ENCODE peak calls at places on chromosomes 12 and 14, in four cellular contexts. One of them, this sample, is unnamed.

GRCh38 chr12:54390668-54391551 is 6.4 kb upstream of the ZNF385A start:
- DNase-seq in HepG2: no peak
- DNase-seq in K562: peak
- DNase-seq in GM12878: no peak
- DNase-seq in this sample: peak

GRCh38 chr12:45446013-45446412 is 230.1 kb downstream of the ANO6 start:
- DNase-seq in HepG2: no peak
- DNase-seq in K562: no peak
- DNase-seq in GM12878: no peak
- DNase-seq in this sample: no peak

GRCh38 chr12:131097247-131098177 is 143.8 kb downstream of the ADGRD1 start:
- DNase-seq in HepG2: no peak
- DNase-seq in K562: no peak
- DNase-seq in GM12878: no peak
- DNase-seq in this sample: peak

GRCh38 chr14:90577661-90578282 is 180.9 kb downstream of the CALM1 start:
- DNase-seq in HepG2: no peak
- DNase-seq in K562: no peak
- DNase-seq in GM12878: no peak
- DNase-seq in this sample: no peak

GRCh38 chr14:75361751-75362433 is 65.9 kb upstream of the JDP2 start:
- DNase-seq in HepG2: no peak
- DNase-seq in K562: no peak
- DNase-seq in GM12878: no peak
- DNase-seq in this sample: no peak

GRCh38 chr12:39780527-39781446 is 161.2 kb upstream of the ABCD2 start:
- DNase-seq in HepG2: no peak
- DNase-seq in K562: no peak
- DNase-seq in GM12878: no peak
- DNase-seq in this sample: no peak

GRCh38 chr12:54146506-54147145 is 42.2 kb downstream of the SMUG1 start:
- DNase-seq in HepG2: no peak
- DNase-seq in K562: no peak
- DNase-seq in GM12878: no peak
- DNase-seq in this sample: no peak

GRCh38 chr14:68396411-68396930 is 396.4 kb downstream of the ZFP36L1 start:
- DNase-seq in HepG2: no peak
- DNase-seq in K562: no peak
- DNase-seq in GM12878: no peak
- DNase-seq in this sample: no peak

GRCh38 chr12:119158004-119158776 is 20.5 kb upstream of the HSPB8 start:
- DNase-seq in HepG2: no peak
- DNase-seq in K562: no peak
- DNase-seq in GM12878: no peak
- DNase-seq in this sample: no peak

GRCh38 chr12:25977047-25977446 is 18.6 kb downstream of the RASSF8 start:
- DNase-seq in HepG2: no peak
- DNase-seq in K562: no peak
- DNase-seq in GM12878: no peak
- DNase-seq in this sample: no peak

GRCh38 chr12:5556033-5556614 is 124.2 kb downstream of the NTF3 start:
- DNase-seq in HepG2: no peak
- DNase-seq in K562: peak
- DNase-seq in GM12878: no peak
- DNase-seq in this sample: peak

GRCh38 chr12:57166971-57167371 is 19.6 kb upstream of the LRP1-AS start:
- DNase-seq in HepG2: no peak
- DNase-seq in K562: peak
- DNase-seq in GM12878: no peak
- DNase-seq in this sample: no peak

GRCh38 chr12:28568083-28568482 is 377.8 kb downstream of the CCDC91 start:
- DNase-seq in HepG2: no peak
- DNase-seq in K562: no peak
- DNase-seq in GM12878: no peak
- DNase-seq in this sample: no peak

GRCh38 chr12:100675432-100675831 is 101.9 kb downstream of the GAS2L3 start:
- DNase-seq in HepG2: no peak
- DNase-seq in K562: peak
- DNase-seq in GM12878: no peak
- DNase-seq in this sample: no peak

GRCh38 chr12:121534495-121535148 is 46.2 kb downstream of the KDM2B start:
- DNase-seq in HepG2: no peak
- DNase-seq in K562: no peak
- DNase-seq in GM12878: no peak
- DNase-seq in this sample: peak

GRCh38 chr14:94966344-94966743 is 191.0 kb downstream of the DICER1 start:
- DNase-seq in HepG2: no peak
- DNase-seq in K562: no peak
- DNase-seq in GM12878: no peak
- DNase-seq in this sample: no peak

GRCh38 chr14:54818201-54819133 is 84.2 kb downstream of the GCH1 start:
- DNase-seq in HepG2: peak
- DNase-seq in K562: peak
- DNase-seq in GM12878: no peak
- DNase-seq in this sample: no peak

GRCh38 chr12:95859947-95860850 is 1.4 kb downstream of the SNRPF start:
- DNase-seq in HepG2: no peak
- DNase-seq in K562: peak
- DNase-seq in GM12878: no peak
- DNase-seq in this sample: no peak

GRCh38 chr14:93430319-93430801 is 379 bp upstream of the UNC79 start:
- DNase-seq in HepG2: no peak
- DNase-seq in K562: no peak
- DNase-seq in GM12878: no peak
- DNase-seq in this sample: peak

GRCh38 chr14:54682578-54682977 is 115.7 kb downstream of the SAMD4A start:
- DNase-seq in HepG2: no peak
- DNase-seq in K562: no peak
- DNase-seq in GM12878: no peak
- DNase-seq in this sample: no peak

GRCh38 chr14:96264200-96264553 is 8.2 kb downstream of the BDKRB1 start:
- DNase-seq in HepG2: no peak
- DNase-seq in K562: no peak
- DNase-seq in GM12878: no peak
- DNase-seq in this sample: no peak

GRCh38 chr12:58529114-58529665 is 391.1 kb downstream of the LRIG3 start:
- DNase-seq in HepG2: no peak
- DNase-seq in K562: no peak
- DNase-seq in GM12878: no peak
- DNase-seq in this sample: no peak

GRCh38 chr12:3967556-3968160 is 94.5 kb upstream of the PARP11 start:
- DNase-seq in HepG2: peak
- DNase-seq in K562: no peak
- DNase-seq in GM12878: no peak
- DNase-seq in this sample: no peak

GRCh38 chr14:92880851-92881250 is 42.1 kb upstream of the CHGA start:
- DNase-seq in HepG2: peak
- DNase-seq in K562: peak
- DNase-seq in GM12878: no peak
- DNase-seq in this sample: peak

GRCh38 chr12:84079621-84080020 is 833.0 kb downstream of the SLC6A15 start:
- DNase-seq in HepG2: no peak
- DNase-seq in K562: no peak
- DNase-seq in GM12878: no peak
- DNase-seq in this sample: no peak

GRCh38 chr12:62006076-62006732 is 254.0 kb upstream of the USP15 start:
- DNase-seq in HepG2: peak
- DNase-seq in K562: peak
- DNase-seq in GM12878: no peak
- DNase-seq in this sample: peak

GRCh38 chr14:70856851-70857498 is 47.7 kb upstream of the MAP3K9 start:
- DNase-seq in HepG2: no peak
- DNase-seq in K562: no peak
- DNase-seq in GM12878: no peak
- DNase-seq in this sample: no peak

GRCh38 chr12:65121956-65122469 is 908 bp upstream of the WIF1 start:
- DNase-seq in HepG2: no peak
- DNase-seq in K562: no peak
- DNase-seq in GM12878: no peak
- DNase-seq in this sample: no peak

GRCh38 chr14:96711559-96712267 is 85.5 kb upstream of the VRK1 start:
- DNase-seq in HepG2: no peak
- DNase-seq in K562: no peak
- DNase-seq in GM12878: no peak
- DNase-seq in this sample: peak

GRCh38 chr14:62015248-62015647 is 253.0 kb downstream of the SNAPC1 start:
- DNase-seq in HepG2: no peak
- DNase-seq in K562: no peak
- DNase-seq in GM12878: no peak
- DNase-seq in this sample: no peak

GRCh38 chr14:103725001-103725682 is 9.5 kb downstream of the ZFYVE21 start:
- DNase-seq in HepG2: no peak
- DNase-seq in K562: no peak
- DNase-seq in GM12878: no peak
- DNase-seq in this sample: no peak

GRCh38 chr14:69643430-69644200 is 32.2 kb downstream of the SUSD6 start:
- DNase-seq in HepG2: peak
- DNase-seq in K562: no peak
- DNase-seq in GM12878: no peak
- DNase-seq in this sample: no peak

GRCh38 chr12:124551268-124552144 is 15.9 kb downstream of the NCOR2 start:
- DNase-seq in HepG2: no peak
- DNase-seq in K562: peak
- DNase-seq in GM12878: no peak
- DNase-seq in this sample: peak

GRCh38 chr12:116427200-116427932 is 131.8 kb upstream of the MAP1LC3B2 start:
- DNase-seq in HepG2: no peak
- DNase-seq in K562: no peak
- DNase-seq in GM12878: no peak
- DNase-seq in this sample: peak

GRCh38 chr14:72850360-72850759 is 43.5 kb downstream of the DPF3 start:
- DNase-seq in HepG2: peak
- DNase-seq in K562: no peak
- DNase-seq in GM12878: no peak
- DNase-seq in this sample: no peak

GRCh38 chr14:57737598-57737997 is 128.3 kb downstream of the SLC35F4 start:
- DNase-seq in HepG2: no peak
- DNase-seq in K562: no peak
- DNase-seq in GM12878: no peak
- DNase-seq in this sample: no peak

GRCh38 chr12:24551368-24551767 is 397.5 kb downstream of the BCAT1 start:
- DNase-seq in HepG2: peak
- DNase-seq in K562: no peak
- DNase-seq in GM12878: no peak
- DNase-seq in this sample: no peak
- TF ChIP-seq CBFB in HepG2: no peak
- TF ChIP-seq CBFB in K562: no peak
- TF ChIP-seq CBFB in GM12878: no peak
- TF ChIP-seq CBFB in this sample: no peak

DNA sequence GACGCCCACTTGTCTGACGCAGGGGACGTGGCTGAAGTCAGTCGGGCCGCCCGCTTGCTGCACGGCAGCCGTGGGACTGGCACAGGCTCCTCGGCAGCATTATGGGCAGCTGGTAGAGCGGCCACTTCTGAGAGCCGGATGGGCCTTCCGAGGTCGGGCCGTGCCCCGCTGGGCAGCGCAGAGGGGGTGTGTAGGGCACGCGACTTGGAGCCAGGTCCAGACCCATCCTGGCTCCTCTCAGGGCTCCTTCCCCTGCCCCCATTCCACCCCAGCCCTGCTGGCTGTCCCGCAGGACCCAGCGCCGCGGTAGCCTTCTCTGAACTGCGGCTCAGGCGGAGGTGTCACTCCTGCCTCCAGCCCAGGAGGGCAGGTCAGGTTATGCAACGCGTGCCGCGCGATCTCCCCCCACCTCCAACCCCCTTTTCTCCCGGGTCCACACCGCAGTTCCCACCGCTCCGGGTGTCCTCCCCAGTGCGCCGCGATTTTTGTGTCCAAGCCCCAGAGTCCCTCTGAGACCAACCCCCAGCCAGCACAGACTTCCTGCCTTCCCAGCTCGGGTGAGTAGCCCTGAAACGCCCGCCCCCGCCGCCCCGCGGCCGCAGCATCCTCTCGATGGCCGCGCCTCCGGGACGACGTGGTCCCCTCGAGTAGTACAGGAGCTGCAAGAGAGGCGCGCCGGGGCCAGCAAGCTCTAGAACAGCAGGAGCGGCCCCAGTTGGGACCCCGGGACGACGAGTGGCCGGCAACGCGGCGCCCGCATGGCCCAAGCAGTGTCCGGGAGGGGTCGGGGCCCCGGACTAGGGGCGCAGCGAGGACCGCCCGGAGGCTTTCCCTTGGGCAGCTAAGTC is 41.1 kb upstream of the CAPRIN2 start:
- DNase-seq in HepG2: peak
- DNase-seq in K562: peak
- DNase-seq in GM12878: no peak
- DNase-seq in this sample: peak
- TF ChIP-seq CBFB in HepG2: no peak
- TF ChIP-seq CBFB in K562: no peak
- TF ChIP-seq CBFB in GM12878: no peak
- TF ChIP-seq CBFB in this sample: no peak

DNA sequence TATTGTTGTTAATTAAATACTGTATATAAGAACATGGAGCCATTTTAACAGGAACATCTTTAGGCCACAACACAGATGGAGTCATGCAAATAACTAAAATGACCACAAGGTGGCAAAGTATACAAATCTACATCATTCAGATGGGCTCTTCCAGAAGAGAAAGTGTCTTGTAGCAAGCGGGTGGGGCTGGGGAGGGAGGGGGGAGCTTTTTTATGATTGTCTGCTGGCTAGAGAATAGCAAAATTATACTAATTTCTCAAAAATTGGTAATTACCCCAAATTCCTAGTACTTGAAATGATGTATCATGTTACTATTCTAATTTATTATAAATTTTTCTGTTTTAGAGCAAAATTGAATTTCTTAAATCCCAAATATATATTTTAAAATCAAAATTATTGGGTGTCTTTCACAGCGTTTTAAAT is 378.7 kb downstream of the PRKD1 start:
- DNase-seq in HepG2: peak
- DNase-seq in K562: peak
- DNase-seq in GM12878: peak
- DNase-seq in this sample: no peak
- TF ChIP-seq CBFB in HepG2: no peak
- TF ChIP-seq CBFB in K562: no peak
- TF ChIP-seq CBFB in GM12878: no peak
- TF ChIP-seq CBFB in this sample: no peak

DNA sequence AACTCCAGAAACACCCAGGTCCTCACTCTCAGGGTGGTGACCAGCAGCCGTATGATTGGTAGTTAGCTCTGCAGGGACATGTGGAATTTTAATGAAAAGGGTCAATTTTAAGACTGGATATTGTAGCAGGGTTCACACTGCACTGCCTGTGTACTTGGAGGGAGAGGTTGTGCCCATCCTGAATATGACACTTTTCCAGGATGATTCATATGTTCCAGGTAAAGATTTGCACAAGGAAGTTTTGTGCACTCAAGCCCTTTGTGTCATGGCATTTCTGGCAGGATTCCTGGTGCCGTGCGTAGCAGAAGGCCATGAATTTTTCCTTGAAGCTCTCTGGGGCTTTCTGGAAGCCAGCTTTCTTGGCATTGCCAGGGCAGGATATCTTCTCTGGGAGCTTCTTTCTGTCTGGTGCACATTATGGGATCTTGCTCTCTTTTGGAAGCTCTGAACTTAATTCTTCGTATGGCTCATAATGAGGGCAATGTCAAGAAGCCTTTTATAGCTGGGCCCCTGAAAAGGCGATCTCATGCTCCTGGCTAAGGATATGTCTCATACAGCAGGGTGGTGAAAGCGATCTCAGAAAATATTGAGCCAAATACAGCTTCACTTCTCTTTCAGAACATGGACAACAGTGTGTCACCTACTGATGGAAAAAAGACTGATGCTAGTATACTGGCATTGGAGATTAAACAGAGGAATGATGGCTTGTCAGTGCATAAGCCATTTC is 1133.9 kb downstream of the AACS start:
- DNase-seq in HepG2: no peak
- DNase-seq in K562: no peak
- DNase-seq in GM12878: no peak
- DNase-seq in this sample: no peak
- TF ChIP-seq CBFB in HepG2: no peak
- TF ChIP-seq CBFB in K562: no peak
- TF ChIP-seq CBFB in GM12878: no peak
- TF ChIP-seq CBFB in this sample: no peak